ENCODE peak calls at places on chromosomes 5 and 9, in seven cellular contexts. O, I, F, M, A, Z and B are unnamed samples. For H3K9me3, the result is how much of the 10 kb centered on the place peaks cover.

GRCh38 chr5:34529581-34530331 is 126.4 kb upstream of the RAI14 start:
- DNase-seq in M (no peak), A (no peak), F (no peak), I (no peak), Z (no peak), O (no peak), B (no peak)

GRCh38 chr5:10844016-10844415 is 83.0 kb upstream of the DAP start:
- DNase-seq in M (no peak), Z (no peak), A (no peak), F (no peak), O (no peak), I (no peak), B (no peak)

GRCh38 chr9:119951591-119951990 is 582.4 kb upstream of the BRINP1 start:
- DNase-seq in O (no peak), F (no peak), M (no peak), I (no peak), Z (no peak), A (no peak), B (no peak)

GRCh38 chr9:33166263-33167083 is 663 bp downstream of the B4GALT1 start:
- DNase-seq in M (peak), O (peak), F (peak), I (peak), A (peak), Z (no peak), B (peak)

GRCh38 chr9:928363-929042 is 48.0 kb upstream of the DMRT3 start:
- DNase-seq in A (peak), Z (no peak), I (no peak), F (no peak), M (no peak), O (no peak), B (no peak)

GRCh38 chr9:19922476-19923118 is 133.8 kb upstream of the SLC24A2 start:
- DNase-seq in F (no peak), I (peak), A (peak), Z (no peak), O (no peak), M (no peak), B (peak)

GRCh38 chr5:147918899-147919298 is 12.6 kb upstream of the C5orf46 start:
- DNase-seq in Z (no peak), I (no peak), M (no peak), A (no peak), F (no peak), O (no peak), B (no peak)

GRCh38 chr5:80082731-80083114 is 47.6 kb downstream of the THBS4 start:
- DNase-seq in M (peak), F (peak), Z (peak), A (peak), O (peak), I (peak), B (peak)

GRCh38 chr9:105318729-105319513 is 74.5 kb downstream of the SLC44A1 start:
- DNase-seq in I (no peak), F (no peak), M (no peak), A (no peak), Z (no peak), O (no peak), B (no peak)

GRCh38 chr9:124834586-124834985 is 18.7 kb upstream of the WDR38 start:
- DNase-seq in M (no peak), Z (no peak), F (no peak), I (peak), O (peak), A (no peak), B (no peak)

GRCh38 chr5:54756796-54757402 is 228.5 kb downstream of the ESM1 start:
- DNase-seq in O (no peak), F (no peak), Z (no peak), A (no peak), M (no peak), I (no peak), B (no peak)

GRCh38 chr9:130431536-130432303 is 13.0 kb upstream of the ASS1 start:
- DNase-seq in M (no peak), O (no peak), F (peak), Z (no peak), I (no peak), A (no peak), B (no peak)

GRCh38 chr9:20087481-20087880 is 298.6 kb upstream of the SLC24A2 start:
- DNase-seq in M (no peak), I (peak), F (no peak), A (no peak), Z (no peak), O (no peak), B (no peak)

GRCh38 chr9:90018688-90019087 is 413.9 kb downstream of the GADD45G start:
- DNase-seq in O (no peak), A (no peak), F (no peak), I (no peak), M (no peak), Z (no peak), B (no peak)

GRCh38 chr9:107118873-107119272 is 164.2 kb upstream of the RAD23B start:
- DNase-seq in M (no peak), F (no peak), A (peak), Z (no peak), I (no peak), O (no peak), B (no peak)

GRCh38 chr9:14107977-14108376 is 206.0 kb downstream of the NFIB start:
- DNase-seq in M (no peak), A (no peak), O (no peak), I (no peak), F (no peak), Z (no peak), B (no peak)

GRCh38 chr9:107944387-107944786 is 454.8 kb upstream of the KLF4 start:
- DNase-seq in F (no peak), A (no peak), I (no peak), Z (no peak), M (no peak), O (no peak), B (no peak)

GRCh38 chr9:31253800-31254762 is 1130.4 kb upstream of the ACO1 start:
- DNase-seq in F (peak), A (no peak), O (peak), I (no peak), M (no peak), Z (no peak), B (no peak)

GRCh38 chr5:180250329-180250728 is 41.3 kb upstream of the RASGEF1C start:
- DNase-seq in M (no peak), A (no peak), O (no peak), I (no peak), F (no peak), Z (no peak), B (no peak)
- H3K4me3 ChIP-seq in M (no peak), A (no peak), O (no peak), I (no peak), F (no peak), Z (no peak), B (no peak)

DNA sequence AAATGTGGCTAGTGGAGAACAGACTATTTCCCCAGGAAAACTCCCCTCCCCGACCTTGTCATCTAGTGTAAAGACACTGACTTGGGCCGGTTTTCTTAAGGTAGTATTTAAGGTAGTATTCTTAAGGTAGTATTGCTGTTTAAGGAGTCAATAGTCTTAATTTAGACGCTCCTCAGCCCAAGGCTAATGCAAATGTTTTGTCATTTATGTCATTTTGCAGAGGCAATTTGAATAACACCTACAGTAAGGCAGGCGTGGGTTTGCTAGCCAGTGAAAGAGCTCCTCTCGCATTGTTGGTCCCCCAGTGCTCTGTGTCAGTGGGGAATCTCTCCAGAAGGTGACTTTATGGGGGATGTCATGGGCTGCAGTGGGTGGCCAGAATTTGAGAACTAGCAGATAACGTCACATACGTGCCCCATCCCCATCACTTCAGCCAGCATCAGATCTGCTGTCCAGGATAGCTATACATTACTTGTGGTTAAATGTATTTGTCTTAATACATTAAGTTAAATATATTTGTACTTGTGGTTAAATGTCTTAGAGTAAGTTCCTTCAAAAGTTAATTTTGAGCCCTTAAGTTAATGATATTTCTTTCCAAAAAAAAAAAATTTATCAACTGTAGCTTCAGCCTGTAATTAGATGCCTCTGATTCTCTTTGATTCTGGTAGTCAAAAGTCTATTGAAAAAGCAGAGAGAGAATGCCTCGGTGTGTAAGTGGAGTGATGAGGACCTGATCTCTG is 2.6 kb downstream of the PPP1R26 start:
- DNase-seq in O (no peak), M (no peak), I (no peak), A (no peak), F (no peak), Z (no peak), B (no peak)
- TF ChIP-seq CTCF in O (no peak), M (no peak), I (no peak), A (no peak), F (no peak), Z (no peak), B (no peak)

GRCh38 chr5:122761115-122761514 is 13.8 kb upstream of the SNX2 start:
- DNase-seq in F (no peak), A (no peak), I (no peak), Z (no peak), M (no peak), O (no peak), B (no peak)

GRCh38 chr5:122759310-122759709 is 15.6 kb upstream of the SNX2 start:
- DNase-seq in I (no peak), O (no peak), A (no peak), F (no peak), Z (no peak), M (no peak), B (no peak)

GRCh38 chr5:122759740-122760139 is 15.1 kb upstream of the SNX2 start:
- DNase-seq in M (no peak), F (no peak), Z (no peak), I (no peak), A (no peak), O (no peak), B (no peak)

GRCh38 chr5:122757268-122757667 is 17.6 kb upstream of the SNX2 start:
- DNase-seq in M (no peak), O (no peak), I (no peak), F (no peak), Z (no peak), A (no peak), B (no peak)

DNA sequence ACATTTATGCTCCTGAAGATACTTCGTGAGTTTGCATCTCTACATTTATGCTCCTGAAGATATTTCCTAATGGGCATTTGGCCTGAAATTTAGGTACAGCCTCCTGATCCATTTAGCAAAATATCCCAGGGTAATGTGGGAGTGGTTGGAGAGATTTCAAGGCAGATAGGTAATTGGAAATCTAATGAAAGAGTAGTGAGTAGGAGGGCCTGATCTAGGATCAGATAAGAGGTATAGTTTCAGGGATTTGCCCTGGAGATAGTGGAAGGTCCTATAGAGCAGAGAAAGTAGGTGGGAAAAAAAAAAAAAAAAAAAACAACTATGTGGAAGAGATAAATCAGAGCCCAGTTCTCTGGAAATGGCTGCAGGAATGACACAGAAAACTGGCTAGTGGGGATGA is 14.6 kb upstream of the SNX2 start:
- DNase-seq in O (no peak), A (no peak), I (no peak), F (no peak), M (no peak), Z (no peak), B (no peak)
- H3K9me3 ChIP-seq in O (under half), A (under half), I (under half), F (under half), M (under half), Z (under half), B (under half)

GRCh38 chr5:65479527-65479926 is 2.2 kb downstream of the ADAMTS6 start:
- DNase-seq in O (no peak), M (no peak), I (no peak), F (no peak), A (no peak), Z (no peak), B (no peak)
- H3K4me3 ChIP-seq in O (peak), M (no peak), I (peak), F (peak), A (no peak), Z (peak), B (no peak)

GRCh38 chr9:134666801-134667200 is 25.2 kb downstream of the COL5A1 start:
- DNase-seq in Z (no peak), I (peak), M (no peak), O (no peak), A (no peak), F (no peak), B (no peak)

GRCh38 chr9:134670851-134671281 is 29.3 kb downstream of the COL5A1 start:
- DNase-seq in I (no peak), Z (no peak), M (no peak), F (no peak), O (no peak), A (no peak), B (no peak)

GRCh38 chr9:134669556-134669955 is 28.0 kb downstream of the COL5A1 start:
- DNase-seq in I (no peak), Z (no peak), F (no peak), A (no peak), O (no peak), M (no peak), B (no peak)

GRCh38 chr9:134671341-134672113 is 29.9 kb downstream of the COL5A1 start:
- DNase-seq in M (no peak), O (no peak), A (no peak), F (no peak), Z (no peak), I (no peak), B (no peak)

DNA sequence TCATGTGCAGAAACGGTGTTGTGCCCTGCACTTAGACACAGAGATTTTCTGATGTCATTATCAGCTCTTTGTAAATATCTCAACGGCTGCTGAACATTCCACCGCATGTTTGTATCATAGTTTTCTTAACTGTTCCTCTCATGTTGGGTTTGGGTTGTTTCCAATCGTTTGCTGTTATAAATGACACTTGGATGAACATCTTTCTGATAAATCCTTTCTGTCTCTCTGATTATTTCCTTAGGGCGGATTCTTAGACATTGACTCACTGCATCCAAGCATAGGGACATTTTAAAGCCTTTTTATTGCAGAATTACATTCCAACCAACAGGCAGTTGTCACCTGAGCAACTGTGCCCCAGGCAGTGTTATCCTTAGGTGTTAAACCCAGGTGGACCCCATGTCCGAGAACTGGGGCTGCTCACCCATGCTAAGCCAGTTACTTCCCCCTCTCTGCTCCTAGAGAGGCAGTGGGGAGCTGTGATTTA is 28.5 kb downstream of the COL5A1 start:
- DNase-seq in I (peak), O (no peak), M (no peak), Z (no peak), F (no peak), A (no peak), B (no peak)
- TF ChIP-seq CTCF in I (no peak), O (no peak), M (no peak), Z (no peak), F (no peak), A (no peak), B (no peak)

DNA sequence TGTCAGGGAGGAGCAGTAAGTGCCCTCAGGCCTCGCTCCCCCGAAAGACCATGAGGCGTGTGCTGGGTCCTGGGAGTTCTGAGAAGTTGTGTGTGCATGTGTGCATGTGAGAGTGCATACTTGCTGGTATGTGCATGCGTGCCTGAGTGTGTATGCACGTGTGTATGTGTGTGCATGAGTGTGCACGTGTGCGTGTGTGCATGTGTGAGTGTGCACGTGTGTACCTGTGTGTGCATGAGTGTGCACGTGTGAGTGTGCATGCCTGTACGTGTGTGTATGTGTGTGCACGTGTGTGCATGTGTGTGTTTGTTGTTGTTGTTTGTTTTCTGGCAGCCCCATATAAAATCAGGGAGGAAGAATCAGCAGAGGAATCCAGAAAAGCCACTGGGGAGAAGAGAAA is 426.7 kb downstream of the IRX2 start:
- DNase-seq in I (no peak), Z (no peak), A (no peak), F (no peak), O (no peak), M (no peak), B (no peak)
- H3K9me3 ChIP-seq in I (under half), Z (under half), A (under half), F (under half), O (under half), M (under half), B (under half)

DNA sequence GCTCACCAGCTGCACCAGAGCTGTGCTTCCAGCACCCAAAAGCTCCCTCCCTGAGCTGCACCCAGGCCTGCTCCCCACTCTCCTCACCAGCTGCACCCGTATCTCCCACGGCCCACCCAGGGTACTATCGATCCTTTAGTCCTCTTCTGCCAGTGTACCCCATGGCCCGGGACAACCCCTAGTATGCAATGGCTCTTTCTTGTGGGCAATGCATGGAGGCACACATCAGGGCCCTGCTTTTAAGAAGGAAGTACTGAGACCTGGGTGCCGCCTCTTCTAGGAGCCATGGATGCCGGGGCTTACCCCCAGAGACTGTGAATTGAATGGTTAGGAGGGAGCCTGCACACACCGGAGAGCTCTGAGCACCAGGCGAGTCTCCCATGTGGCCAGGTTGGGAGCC is 49.5 kb downstream of the TENT4A start:
- DNase-seq in F (no peak), O (no peak), Z (no peak), I (no peak), M (no peak), A (no peak), B (no peak)
- H3K4me3 ChIP-seq in F (no peak), O (no peak), Z (no peak), I (no peak), M (no peak), A (no peak), B (no peak)

DNA sequence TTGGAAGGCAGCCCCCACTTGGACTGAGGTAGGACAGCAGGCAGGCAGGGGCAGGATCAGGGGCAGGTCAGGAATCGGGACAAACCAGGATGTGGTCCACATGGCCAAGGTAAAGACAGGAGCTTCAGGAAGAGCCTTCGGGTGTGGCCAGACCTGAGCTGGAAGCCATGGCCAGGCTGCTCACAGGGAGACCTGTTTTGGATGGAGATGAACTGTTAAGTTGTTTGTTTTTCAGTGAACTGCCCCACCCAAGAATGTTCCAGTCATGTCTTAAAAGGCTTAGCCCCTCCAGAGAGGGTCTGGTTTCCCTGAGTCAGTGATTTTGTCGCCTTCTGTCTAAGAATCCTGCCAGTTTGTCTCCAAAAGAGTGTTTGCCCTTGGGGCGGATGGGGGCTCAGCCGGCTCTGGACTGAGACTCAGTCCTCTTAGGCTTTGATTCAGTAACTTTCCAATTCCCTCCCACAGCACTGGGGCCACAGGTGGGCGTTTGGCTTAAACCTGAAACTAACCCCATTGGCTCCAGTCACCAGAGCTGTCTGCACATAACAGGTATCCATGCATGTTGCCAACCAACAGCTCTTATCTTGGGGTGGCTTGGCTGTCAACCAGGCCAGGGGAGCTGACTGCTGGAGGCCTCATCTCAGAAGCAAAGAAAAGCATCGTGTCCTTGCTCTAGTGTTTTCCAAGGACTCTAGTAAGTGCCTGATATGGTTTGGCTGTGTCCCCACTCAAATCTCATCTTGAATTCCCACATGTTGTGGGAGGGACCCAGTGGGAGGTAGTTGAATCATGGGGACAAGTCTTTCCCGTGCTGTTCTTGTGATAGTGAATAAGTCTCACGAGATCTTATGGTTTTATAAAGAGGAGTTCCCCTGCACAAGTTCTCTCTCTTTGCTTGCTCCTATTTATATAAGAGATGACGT is 11.3 kb upstream of the ANKH start:
- DNase-seq in I (no peak), Z (no peak), A (no peak), O (peak), F (no peak), M (no peak), B (no peak)
- TF ChIP-seq CTCF in I (no peak), Z (no peak), A (no peak), O (no peak), F (no peak), M (no peak), B (no peak)